ENCODE peak calls at places on chromosomes 6 and 20, in nine cellular contexts. B is heart right ventricle, F is mesothelial cell of epicardium, M is Peyer's patch, W is breast epithelium, E is cardiac fibroblast, L is CD14-positive monocyte, C is A673, S is ovary. A is an unnamed sample.

GRCh38 chr6:17851720-17852161 is 135.7 kb downstream of the KIF13A start:
- DNase-seq in B (no peak), F (no peak), M (no peak), W (no peak), E (peak; percentile 63), L (no peak), C (no peak), S (no peak), A (no peak)

GRCh38 chr20:21808139-21808538 is 102.7 kb downstream of the PAX1 start:
- DNase-seq in B (no peak), F (no peak), M (no peak), W (no peak), E (no peak), L (no peak), C (no peak), S (no peak), A (no peak)

GRCh38 chr20:20759132-20759531 is 46.7 kb upstream of the RALGAPA2 start:
- DNase-seq in B (no peak), F (no peak), M (no peak), W (no peak), E (no peak), L (no peak), C (no peak), S (no peak), A (no peak)

GRCh38 chr20:41643504-41643938 is 25.3 kb upstream of the CHD6 start:
- DNase-seq in B (peak; percentile 13), F (no peak), M (no peak), W (no peak), E (peak; percentile 93), L (no peak), C (peak; percentile 70), S (peak; percentile 32), A (no peak)

GRCh38 chr6:12350644-12351173 is 60.5 kb downstream of the EDN1 start:
- DNase-seq in B (no peak), F (no peak), M (no peak), W (no peak), E (no peak), L (no peak), C (no peak), S (no peak), A (no peak)

GRCh38 chr6:44956426-44956825 is 371.7 kb upstream of the RUNX2 start:
- DNase-seq in B (no peak), F (no peak), M (no peak), W (no peak), E (peak; percentile 18), L (no peak), C (no peak), S (no peak), A (no peak)

GRCh38 chr6:136956590-136957573 is 34.8 kb downstream of the SLC35D3 start:
- DNase-seq in B (no peak), F (no peak), M (no peak), W (no peak), E (peak; percentile 3), L (no peak), C (peak; percentile 44), S (no peak), A (no peak)

GRCh38 chr20:47501483-47502270 is at the start of gene NCOA3:
- DNase-seq in B (peak; percentile 95), F (peak; percentile 89), M (peak; percentile 98), W (peak; percentile 88), E (peak; percentile 97), L (peak; percentile 78), C (peak; percentile 98), S (peak; percentile 95), A (peak; percentile 95)

GRCh38 chr6:24352434-24352833 is 5.4 kb downstream of the DCDC2 start:
- DNase-seq in B (no peak), F (no peak), M (no peak), W (no peak), E (no peak), L (no peak), C (no peak), S (no peak), A (no peak)

GRCh38 chr6:45539124-45539523 is 161.4 kb upstream of the SUPT3H start:
- DNase-seq in B (no peak), F (no peak), M (no peak), W (no peak), E (no peak), L (no peak), C (no peak), S (no peak), A (no peak)

GRCh38 chr6:143596857-143597256 is 80.9 kb upstream of the PHACTR2 start:
- DNase-seq in B (peak; percentile 12), F (no peak), M (no peak), W (no peak), E (peak; percentile 97), L (no peak), C (no peak), S (peak; percentile 48), A (no peak)

GRCh38 chr6:27133281-27134227 is 113.9 kb upstream of the PRSS16 start:
- DNase-seq in B (no peak), F (peak; percentile 45), M (peak; percentile 77), W (peak; percentile 70), E (peak; percentile 62), L (peak; percentile 70), C (peak; percentile 85), S (peak; percentile 28), A (no peak)

GRCh38 chr6:105824732-105825131 is 261.4 kb upstream of the PRDM1 start:
- DNase-seq in B (no peak), F (no peak), M (no peak), W (no peak), E (no peak), L (no peak), C (no peak), S (no peak), A (no peak)

GRCh38 chr6:14450133-14451040 is 332.8 kb downstream of the CD83 start:
- DNase-seq in B (no peak), F (no peak), M (no peak), W (no peak), E (no peak), L (no peak), C (peak; percentile 87), S (no peak), A (no peak)

GRCh38 chr20:59938696-59939051 is 1.4 kb downstream of the PPP1R3D start:
- DNase-seq in B (peak; percentile 40), F (no peak), M (no peak), W (peak; percentile 57), E (peak; percentile 12), L (no peak), C (no peak), S (no peak), A (no peak)

GRCh38 chr6:123655520-123656306 is 19.0 kb upstream of the TRDN start:
- DNase-seq in B (no peak), F (no peak), M (no peak), W (no peak), E (no peak), L (no peak), C (no peak), S (no peak), A (no peak)

GRCh38 chr6:55142610-55143009 is 31.7 kb upstream of the HCRTR2 start:
- DNase-seq in B (no peak), F (no peak), M (no peak), W (no peak), E (no peak), L (no peak), C (no peak), S (no peak), A (no peak)

GRCh38 chr6:55137925-55138324 is 36.4 kb upstream of the HCRTR2 start:
- DNase-seq in B (no peak), F (no peak), M (no peak), W (no peak), E (no peak), L (no peak), C (no peak), S (no peak), A (no peak)

GRCh38 chr6:55141611-55142010 is 32.7 kb upstream of the HCRTR2 start:
- DNase-seq in B (no peak), F (no peak), M (no peak), W (no peak), E (no peak), L (no peak), C (no peak), S (no peak), A (no peak)
- TF ChIP-seq CTCF in B (no peak), F (no peak), M (no peak), W (no peak), E (no peak), L (no peak), C (no peak), S (no peak), A (no peak)

GRCh38 chr6:4466769-4467480 is 309.3 kb upstream of the CDYL start:
- DNase-seq in B (no peak), F (no peak), M (no peak), W (no peak), E (no peak), L (no peak), C (no peak), S (no peak), A (no peak)
- TF ChIP-seq CTCF in B (no peak), F (no peak), M (no peak), W (no peak), E (peak; percentile 14), L (no peak), C (peak; percentile 24), S (no peak), A (no peak)

GRCh38 chr6:6694368-6694780 is 105.9 kb downstream of the LY86 start:
- DNase-seq in B (no peak), F (no peak), M (no peak), W (no peak), E (no peak), L (no peak), C (no peak), S (no peak), A (no peak)

GRCh38 chr6:6694825-6695710 is 106.5 kb downstream of the LY86 start:
- DNase-seq in B (peak; percentile 61), F (no peak), M (no peak), W (no peak), E (peak; percentile 33), L (no peak), C (no peak), S (peak; percentile 65), A (no peak)

GRCh38 chr6:6695711-6696048 is 107.2 kb downstream of the LY86 start:
- DNase-seq in B (no peak), F (no peak), M (no peak), W (no peak), E (peak; percentile 48), L (no peak), C (no peak), S (no peak), A (no peak)

GRCh38 chr6:6697620-6698019 is 109.1 kb downstream of the LY86 start:
- DNase-seq in B (no peak), F (no peak), M (no peak), W (no peak), E (no peak), L (no peak), C (no peak), S (no peak), A (peak; percentile 42)

GRCh38 chr6:6696867-6697531 is 108.5 kb downstream of the LY86 start:
- DNase-seq in B (peak; percentile 56), F (peak; percentile 37), M (peak; percentile 30), W (no peak), E (peak; percentile 70), L (peak; percentile 66), C (peak; percentile 91), S (peak; percentile 70), A (peak; percentile 37)
- TF ChIP-seq CTCF in B (peak; percentile 73), F (peak; percentile 76), M (peak; percentile 74), W (peak; percentile 45), E (peak; percentile 85), L (peak; percentile 80), C (peak; percentile 99), S (peak; percentile 53), A (peak; percentile 54)

DNA sequence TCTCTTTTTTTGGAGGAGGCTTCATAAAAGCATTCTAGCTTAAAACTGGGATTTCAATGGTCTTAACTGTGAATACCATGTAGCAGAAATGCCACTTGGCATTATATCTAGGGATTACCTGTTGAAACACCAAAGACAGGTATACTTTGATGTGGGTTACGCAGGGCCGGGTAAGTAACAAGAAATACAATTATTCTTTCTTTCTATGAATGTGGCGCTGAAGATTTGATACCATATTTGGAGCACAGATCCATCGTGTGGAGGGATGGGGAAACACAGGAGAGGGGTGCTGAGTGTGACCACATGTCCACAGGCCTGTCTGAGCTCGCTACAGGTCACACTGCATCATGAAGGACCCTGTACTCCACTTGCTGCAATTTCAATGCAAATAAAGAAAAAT is 257.8 kb downstream of the GMPR start:
- DNase-seq in B (no peak), F (no peak), M (no peak), W (no peak), E (no peak), L (no peak), C (no peak), S (no peak), A (no peak)
- TF ChIP-seq CTCF in B (no peak), F (no peak), M (no peak), W (no peak), E (no peak), L (no peak), C (no peak), S (no peak), A (no peak)

A was measured in D721Med.